ENCODE peak calls at places on chromosome 6, in four cellular contexts. H, G, I and F are unnamed samples.

GRCh38 chr6:68634503-68635411 is at the start of gene ADGRB3:
- DNase-seq in H (peak; percentile 78), G (peak; percentile 13), I (no peak), F (peak; percentile 95)

GRCh38 chr6:43125119-43125518 is 46.0 kb upstream of the SRF start:
- DNase-seq in H (no peak), G (no peak), I (peak; percentile 52), F (no peak)

GRCh38 chr6:16669227-16669626 is 92.0 kb downstream of the ATXN1 start:
- DNase-seq in H (no peak), G (peak; percentile 71), I (no peak), F (no peak)

GRCh38 chr6:133505680-133506079 is 264.5 kb downstream of the EYA4 start:
- DNase-seq in H (no peak), G (no peak), I (no peak), F (no peak)

GRCh38 chr6:168343239-168344167 is 23.9 kb upstream of the DACT2 start:
- DNase-seq in H (no peak), G (no peak), I (no peak), F (no peak)

GRCh38 chr6:151974061-151974617 is 166.7 kb downstream of the ESR1 start:
- DNase-seq in H (no peak), G (no peak), I (no peak), F (no peak)

GRCh38 chr6:1227935-1228753 is 83.8 kb upstream of the FOXQ1 start:
- DNase-seq in H (no peak), G (no peak), I (no peak), F (no peak)

GRCh38 chr6:35083507-35083906 is 57.6 kb downstream of the TCP11 start:
- DNase-seq in H (no peak), G (no peak), I (no peak), F (no peak)

GRCh38 chr6:86153529-86153928 is 510.8 kb upstream of the SYNCRIP start:
- DNase-seq in H (no peak), G (no peak), I (no peak), F (no peak)

GRCh38 chr6:161584051-161584450 is 310.2 kb upstream of the AGPAT4 start:
- DNase-seq in H (no peak), G (no peak), I (no peak), F (peak; percentile 62)

GRCh38 chr6:21666788-21667681 is 73.5 kb downstream of the SOX4 start:
- DNase-seq in H (no peak), G (no peak), I (no peak), F (no peak)

GRCh38 chr6:142462260-142462659 is 160.5 kb downstream of the ADGRG6 start:
- DNase-seq in H (no peak), G (no peak), I (no peak), F (no peak)